ENCODE peak calls at places on chromosomes 3 and 15, in nine cellular contexts. Q is right cardiac atrium; B is psoas muscle; W is thoracic aorta; D is heart left ventricle; G is CD8-positive, alpha-beta T cell; K is sigmoid colon; O is colonic mucosa; Z is heart right ventricle. J is an unnamed sample. For H3K4me1, the result is how much of the 10 kb centered on the place peaks cover.

GRCh38 chr3:192830279-192831110 is 87.2 kb downstream of the MB21D2 start:
- DNase-seq in Q (no peak), B (no peak), W (no peak), D (no peak), G (no peak), K (no peak), O (no peak), Z (no peak), J (no peak)

GRCh38 chr3:169171739-169172138 is 491.8 kb downstream of the MECOM start:
- DNase-seq in Q (no peak), B (no peak), W (no peak), D (no peak), G (no peak), K (no peak), O (no peak), Z (no peak), J (no peak)

GRCh38 chr3:118960876-118961275 is 73.8 kb downstream of the IGSF11 start:
- DNase-seq in Q (peak), B (no peak), W (no peak), D (no peak), G (no peak), K (no peak), O (no peak), Z (no peak), J (no peak)

GRCh38 chr15:40291088-40291574 is 8.3 kb upstream of the ANKRD63 start:
- DNase-seq in Q (peak), B (no peak), W (no peak), D (no peak), G (no peak), K (peak), O (peak), Z (no peak), J (no peak)

GRCh38 chr15:96870510-96871039 is 540.1 kb downstream of the NR2F2 start:
- DNase-seq in Q (no peak), B (no peak), W (no peak), D (no peak), G (no peak), K (no peak), O (no peak), Z (no peak), J (no peak)

GRCh38 chr15:67174864-67175573 is 79.4 kb downstream of the AAGAB start:
- DNase-seq in Q (peak), B (no peak), W (no peak), D (no peak), G (no peak), K (peak), O (peak), Z (no peak), J (peak)

GRCh38 chr15:48802867-48803266 is 8.0 kb downstream of the CEP152 start:
- DNase-seq in Q (no peak), B (no peak), W (no peak), D (no peak), G (no peak), K (no peak), O (no peak), Z (no peak), J (no peak)

GRCh38 chr3:114809668-114810413 is 337.2 kb downstream of the ZBTB20 start:
- DNase-seq in Q (no peak), B (no peak), W (no peak), D (no peak), G (peak), K (no peak), O (no peak), Z (no peak), J (no peak)

GRCh38 chr15:43492266-43492665 is 690 bp downstream of the TP53BP1 start:
- DNase-seq in Q (no peak), B (no peak), W (no peak), D (no peak), G (no peak), K (no peak), O (no peak), Z (no peak), J (no peak)

GRCh38 chr15:90610220-90610619 is 80.5 kb downstream of the CRTC3 start:
- DNase-seq in Q (no peak), B (no peak), W (no peak), D (no peak), G (no peak), K (no peak), O (no peak), Z (no peak), J (no peak)

GRCh38 chr3:88467191-88467590 is 317.4 kb downstream of the C3orf38 start:
- DNase-seq in Q (no peak), B (no peak), W (no peak), D (no peak), G (no peak), K (no peak), O (no peak), Z (no peak), J (no peak)

GRCh38 chr3:185715091-185715490 is 109.8 kb downstream of the IGF2BP2 start:
- DNase-seq in Q (no peak), B (no peak), W (no peak), D (no peak), G (no peak), K (no peak), O (no peak), Z (no peak), J (no peak)

GRCh38 chr3:39378092-39378491 is 5.1 kb upstream of the SLC25A38 start:
- DNase-seq in Q (no peak), B (no peak), W (no peak), D (no peak), G (peak), K (no peak), O (peak), Z (no peak), J (peak)

GRCh38 chr3:39381432-39381831 is 1.7 kb upstream of the SLC25A38 start:
- DNase-seq in Q (no peak), B (no peak), W (no peak), D (no peak), G (no peak), K (no peak), O (no peak), Z (no peak), J (no peak)

GRCh38 chr3:39379778-39380155 is 3.4 kb upstream of the SLC25A38 start:
- DNase-seq in Q (no peak), B (no peak), W (no peak), D (no peak), G (no peak), K (no peak), O (no peak), Z (no peak), J (no peak)

GRCh38 chr3:39376929-39377634 is 6.1 kb upstream of the SLC25A38 start:
- DNase-seq in Q (no peak), B (no peak), W (no peak), D (no peak), G (no peak), K (no peak), O (no peak), Z (no peak), J (no peak)

DNA sequence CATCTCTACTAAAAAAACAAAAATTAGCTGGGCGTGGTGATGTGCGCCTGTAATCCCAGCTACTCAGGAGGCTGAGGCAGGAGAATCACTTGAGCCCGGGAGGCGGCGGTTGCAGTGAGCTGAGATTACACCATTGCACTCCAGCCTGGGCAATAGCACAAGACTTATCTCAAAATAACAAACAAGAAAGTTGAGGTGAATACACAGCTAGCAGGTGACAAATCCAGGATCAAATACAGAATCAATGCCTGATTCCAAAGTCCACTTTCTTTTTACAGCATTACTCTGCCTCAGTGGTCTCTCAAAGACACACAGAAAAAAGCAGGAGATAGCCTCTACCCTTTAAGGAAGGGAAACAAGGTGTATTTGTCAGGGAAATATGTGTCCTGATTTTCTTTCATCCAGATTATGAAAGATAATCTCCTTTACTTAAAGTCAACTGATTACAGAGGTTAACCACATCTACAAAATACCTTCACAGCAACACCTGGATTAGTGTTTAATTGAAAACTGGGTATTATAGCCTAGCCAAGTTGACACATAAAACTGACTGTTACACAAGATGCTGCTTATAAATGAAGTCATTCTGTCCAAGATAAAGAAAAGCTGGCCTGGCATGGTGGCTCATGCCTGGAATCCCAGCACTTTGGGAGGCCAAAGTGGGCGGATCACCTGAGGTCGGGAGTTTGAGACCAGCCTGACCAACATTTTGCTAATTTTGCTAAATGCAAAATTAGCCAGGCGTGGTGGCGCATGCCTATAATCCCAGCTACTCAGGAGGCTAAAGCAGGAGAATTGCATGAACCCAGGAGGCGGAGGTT is 4.0 kb upstream of the SLC25A38 start:
- DNase-seq in Q (no peak), B (no peak), W (no peak), D (no peak), G (no peak), K (no peak), O (no peak), Z (no peak), J (no peak)
- H3K4me1 ChIP-seq in Q (under half), B (under half), W (under half), D (under half), G (under half), K (under half), O (under half), Z (under half), J (under half)

GRCh38 chr3:121567649-121568048 is at the start of gene ARGFX:
- DNase-seq in Q (no peak), B (no peak), W (no peak), D (no peak), G (no peak), K (no peak), O (no peak), Z (no peak), J (no peak)
- H3K27ac ChIP-seq in Q (no peak), B (no peak), W (no peak), D (no peak), G (no peak), K (no peak), O (no peak), Z (no peak), J (no peak)

GRCh38 chr3:57597973-57598351 is 818 bp upstream of the ARF4 start:
- DNase-seq in Q (no peak), B (no peak), W (no peak), D (no peak), G (no peak), K (no peak), O (no peak), Z (no peak), J (no peak)
- H3K4me1 ChIP-seq in Q (under half), B (under half), W (under half), D (under half), G (under half), K (under half), O (under half), Z (half or more), J (under half)

GRCh38 chr3:108822167-108822897 is at the start of gene TRAT1:
- DNase-seq in Q (no peak), B (no peak), W (no peak), D (no peak), G (no peak), K (no peak), O (no peak), Z (no peak), J (no peak)
- H3K27ac ChIP-seq in Q (no peak), B (no peak), W (no peak), D (no peak), G (peak), K (no peak), O (no peak), Z (no peak), J (no peak)

GRCh38 chr15:84600687-84601554 is at the start of gene ZSCAN2:
- DNase-seq in Q (peak), B (peak), W (peak), D (peak), G (peak), K (peak), O (peak), Z (peak), J (peak)
- H3K4me1 ChIP-seq in Q (under half), B (under half), W (under half), D (under half), G (under half), K (under half), O (under half), Z (under half), J (under half)

DNA sequence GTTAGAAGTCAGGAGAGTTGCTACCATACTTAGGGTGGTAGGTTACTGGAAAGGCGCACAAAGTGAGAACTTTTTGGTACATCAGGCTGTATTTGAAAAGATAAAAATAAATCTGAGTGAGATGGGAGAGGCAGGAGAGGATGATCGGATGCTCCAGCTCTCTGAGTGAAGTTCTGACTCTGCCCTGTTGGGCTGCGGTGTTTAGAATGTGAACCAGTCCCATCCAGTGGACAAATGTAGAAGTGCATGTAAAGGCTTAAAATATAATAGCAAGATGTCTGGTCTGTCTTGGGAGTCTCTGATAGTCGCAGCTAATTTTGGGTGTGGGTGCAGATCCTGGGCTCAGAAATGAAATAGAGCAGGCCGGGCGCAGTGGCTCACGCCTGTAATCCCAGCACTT is 30.4 kb downstream of the ACKR2 start:
- DNase-seq in Q (no peak), B (no peak), W (no peak), D (no peak), G (peak), K (peak), O (peak), Z (peak), J (peak)
- H3K27ac ChIP-seq in Q (no peak), B (no peak), W (no peak), D (no peak), G (no peak), K (no peak), O (no peak), Z (no peak), J (no peak)

GRCh38 chr3:43390255-43390588 is 103.9 kb downstream of the SNRK start:
- DNase-seq in Q (no peak), B (no peak), W (no peak), D (no peak), G (no peak), K (no peak), O (no peak), Z (no peak), J (no peak)

GRCh38 chr3:43389388-43390254 is 103.3 kb downstream of the SNRK start:
- DNase-seq in Q (peak), B (no peak), W (no peak), D (no peak), G (peak), K (no peak), O (no peak), Z (peak), J (no peak)

GRCh38 chr3:43388909-43389308 is 102.6 kb downstream of the SNRK start:
- DNase-seq in Q (no peak), B (no peak), W (no peak), D (no peak), G (no peak), K (no peak), O (no peak), Z (no peak), J (no peak)

GRCh38 chr3:43394071-43394501 is 107.7 kb downstream of the SNRK start:
- DNase-seq in Q (peak), B (peak), W (no peak), D (peak), G (no peak), K (peak), O (no peak), Z (peak), J (peak)

GRCh38 chr3:43391621-43392020 is 105.3 kb downstream of the SNRK start:
- DNase-seq in Q (no peak), B (no peak), W (no peak), D (no peak), G (no peak), K (no peak), O (no peak), Z (no peak), J (no peak)
- H3K4me1 ChIP-seq in Q (under half), B (under half), W (under half), D (half or more), G (under half), K (under half), O (under half), Z (half or more), J (under half)